ENCODE peak calls at places on chromosome 10, in ten cellular contexts. D is kidney epithelial cell, I is HS-5, C is A549, T is NCI-H1105 treated with DMSO at 0.1 percent for 48 hours, X is NCI-H1417 treated with DMSO at 0.1 percent for 48 hours, S is COR-L47, H is NCI-H1436, K is RWPE1, V is NCI-H69. U is an unnamed sample.

GRCh38 chr10:119754936-119755335 is 29.1 kb downstream of the INPP5F start:
- DNase-seq in D (no peak), I (no peak), C (no peak), T (no peak), X (no peak), S (no peak), H (no peak), K (no peak), V (no peak), U (no peak)

GRCh38 chr10:102814873-102815661 is 22.1 kb downstream of the CYP17A1 start:
- DNase-seq in D (no peak), I (no peak), C (no peak), T (no peak), X (no peak), S (no peak), H (no peak), K (no peak), V (no peak), U (no peak)

GRCh38 chr10:97648557-97649404 is 8.3 kb downstream of the PI4K2A start:
- DNase-seq in D (peak), I (peak), C (peak), T (no peak), X (no peak), S (no peak), H (no peak), K (peak), V (peak), U (no peak)

GRCh38 chr10:86673827-86674581 is 5.7 kb downstream of the LDB3 start:
- DNase-seq in D (no peak), I (no peak), C (no peak), T (no peak), X (no peak), S (no peak), H (peak), K (no peak), V (peak), U (peak)

GRCh38 chr10:77877461-77878344 is 48.9 kb downstream of the DLG5 start:
- DNase-seq in D (peak), I (no peak), C (no peak), T (no peak), X (no peak), S (peak), H (no peak), K (peak), V (peak), U (peak)

GRCh38 chr10:120643373-120643772 is 186.3 kb downstream of the PLPP4 start:
- DNase-seq in D (no peak), I (no peak), C (no peak), T (no peak), X (no peak), S (no peak), H (no peak), K (no peak), V (no peak), U (no peak)

GRCh38 chr10:1603181-1603580 is 134.1 kb downstream of the ADARB2 start:
- DNase-seq in D (no peak), I (no peak), C (no peak), T (no peak), X (no peak), S (no peak), H (no peak), K (no peak), V (no peak), U (no peak)

GRCh38 chr10:126336786-126337185 is 51.5 kb downstream of the ADAM12 start:
- DNase-seq in D (no peak), I (no peak), C (no peak), T (no peak), X (no peak), S (no peak), H (no peak), K (no peak), V (no peak), U (no peak)

GRCh38 chr10:62048919-62049636 is 147.6 kb downstream of the ARID5B start:
- DNase-seq in D (peak), I (peak), C (peak), T (no peak), X (peak), S (peak), H (peak), K (peak), V (peak), U (peak)

GRCh38 chr10:31928531-31929259 is at the start of gene ARHGAP12:
- DNase-seq in D (peak), I (no peak), C (peak), T (peak), X (no peak), S (peak), H (peak), K (peak), V (peak), U (peak)

GRCh38 chr10:118900617-118901016 is 128.9 kb upstream of the NANOS1 start:
- DNase-seq in D (no peak), I (no peak), C (no peak), T (no peak), X (no peak), S (no peak), H (no peak), K (no peak), V (peak), U (no peak)